ENCODE peak calls at places on chromosomes 11 and 22, in six cellular contexts. Z is CD8-positive, alpha-beta memory T cell; B is heart left ventricle; R is sigmoid colon; W is body of pancreas; Y is A673. S is an unnamed sample.

GRCh38 chr22:21707677-21708076 is 27.9 kb downstream of the YPEL1 start:
- DNase-seq in Z (no peak), B (no peak), R (no peak), W (no peak), Y (no peak), S (no peak)

GRCh38 chr22:45429424-45429823 is 15.9 kb downstream of the RIBC2 start:
- DNase-seq in Z (no peak), B (no peak), R (peak; percentile 62), W (no peak), Y (no peak), S (no peak)

GRCh38 chr22:32473388-32473952 is 1.1 kb upstream of the FBXO7 start:
- DNase-seq in Z (peak; percentile 49), B (no peak), R (no peak), W (peak; percentile 11), Y (peak; percentile 82), S (peak; percentile 11)

GRCh38 chr11:109320595-109320994 is 101.4 kb upstream of the C11orf87 start:
- DNase-seq in Z (no peak), B (no peak), R (no peak), W (no peak), Y (peak; percentile 28), S (no peak)

GRCh38 chr11:67279589-67280340 is 9.3 kb upstream of the ANKRD13D start:
- DNase-seq in Z (peak; percentile 39), B (peak; percentile 17), R (peak; percentile 63), W (no peak), Y (no peak), S (no peak)

GRCh38 chr22:48332438-48333322 is 1495.0 kb downstream of the BRD1 start:
- DNase-seq in Z (no peak), B (no peak), R (no peak), W (no peak), Y (no peak), S (no peak)

GRCh38 chr11:47950396-47950795 is 30.0 kb upstream of the PTPRJ start:
- DNase-seq in Z (peak; percentile 77), B (no peak), R (no peak), W (peak; percentile 20), Y (peak; percentile 97), S (peak; percentile 71)

GRCh38 chr11:48001438-48002021 is 21.2 kb downstream of the PTPRJ start:
- DNase-seq in Z (peak; percentile 95), B (no peak), R (no peak), W (peak; percentile 24), Y (no peak), S (peak; percentile 99)

GRCh38 chr11:34036456-34036855 is 15.1 kb upstream of the CAPRIN1 start:
- DNase-seq in Z (no peak), B (no peak), R (no peak), W (no peak), Y (peak; percentile 96), S (no peak)

GRCh38 chr11:9757809-9758675 is 94.2 kb downstream of the SWAP70 start:
- DNase-seq in Z (peak; percentile 94), B (peak; percentile 94), R (peak; percentile 94), W (peak; percentile 89), Y (peak; percentile 85), S (peak; percentile 91)
- H3K4me3 ChIP-seq in Z (peak overlapping the region; percentile 83), B (peak overlapping the region; percentile 34), R (peak overlapping the region; percentile 83), W (peak overlapping the region; percentile 58), Y (peak overlapping the region; percentile 64), S (peak overlapping the region; percentile 83)

DNA sequence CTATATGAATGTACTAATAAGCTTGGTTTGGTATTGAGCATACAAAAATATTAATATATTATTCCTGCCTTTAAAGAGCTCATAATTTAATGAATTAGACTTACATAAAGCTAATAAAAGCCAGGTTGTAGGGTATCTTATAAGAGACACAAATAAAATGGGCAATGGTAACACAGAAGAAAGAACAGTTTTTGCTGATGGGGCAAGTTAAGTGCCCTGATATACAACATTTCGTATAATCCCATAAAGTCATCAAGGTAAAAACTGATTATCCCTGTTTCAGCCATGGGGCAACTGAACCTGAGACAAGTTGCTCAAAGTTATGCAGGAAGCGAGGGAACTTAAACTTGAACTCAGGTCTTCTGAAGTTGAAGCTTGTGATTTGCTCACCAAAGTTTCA is 48.9 kb upstream of the ARHGAP20 start:
- DNase-seq in Z (no peak), B (no peak), R (no peak), W (no peak), Y (no peak), S (no peak)
- H3K4me1 ChIP-seq in Z (no peaks in the 10 kb centered on the region), B (no peaks in the 10 kb centered on the region), R (peaks cover 12% of the 10 kb centered on the region), W (peaks cover 9% of the 10 kb centered on the region), Y (peaks cover 18% of the 10 kb centered on the region), S (no peaks in the 10 kb centered on the region)

GRCh38 chr11:73260127-73260457 is 12.0 kb upstream of the P2RY6 start:
- DNase-seq in Z (no peak), B (no peak), R (no peak), W (no peak), Y (no peak), S (no peak)

GRCh38 chr11:73252577-73253191 is 19.5 kb upstream of the P2RY6 start:
- DNase-seq in Z (no peak), B (no peak), R (peak; percentile 51), W (no peak), Y (peak; percentile 44), S (peak; percentile 52)

GRCh38 chr11:73259406-73260126 is 12.6 kb upstream of the P2RY6 start:
- DNase-seq in Z (no peak), B (no peak), R (peak; percentile 32), W (no peak), Y (no peak), S (no peak)

GRCh38 chr11:73258104-73258684 is 13.9 kb upstream of the P2RY6 start:
- DNase-seq in Z (no peak), B (no peak), R (no peak), W (no peak), Y (no peak), S (no peak)

DNA sequence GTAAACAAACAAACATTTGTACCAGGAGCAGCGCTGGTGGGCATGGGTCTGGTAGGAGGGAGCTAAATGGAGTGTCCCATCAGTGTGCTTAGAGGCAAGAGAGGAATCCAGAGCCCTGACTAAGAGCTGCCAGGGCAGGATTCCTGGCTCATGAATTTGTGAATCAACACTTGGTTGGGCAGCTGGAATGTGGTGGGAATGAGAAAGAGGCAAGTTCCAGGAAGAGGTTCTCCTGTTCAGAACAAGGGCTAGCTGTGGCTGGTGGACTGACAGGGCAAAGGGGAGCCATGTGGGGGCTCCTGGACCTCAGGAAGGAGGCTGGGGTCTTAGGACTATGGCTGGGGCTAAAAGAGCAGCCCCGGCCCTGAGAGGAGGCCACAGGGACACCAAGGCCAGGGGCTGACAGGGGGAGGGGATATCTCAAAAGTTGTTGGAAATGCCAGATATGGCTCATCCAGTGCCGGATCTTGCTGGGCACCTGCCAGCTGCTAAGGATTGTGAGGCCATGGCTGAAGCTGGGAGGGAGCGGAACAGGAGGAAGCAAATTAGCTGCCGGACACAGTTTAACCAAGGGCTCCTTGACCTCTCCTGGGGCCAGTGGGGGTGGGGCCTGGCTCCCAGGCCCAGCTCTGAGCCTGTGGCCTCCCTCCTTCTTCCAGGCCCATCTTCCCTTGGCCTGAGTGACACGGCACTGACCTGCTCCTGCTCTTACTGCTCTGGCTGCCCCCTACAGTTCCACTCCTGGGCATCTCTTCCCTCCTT is 14.6 kb upstream of the P2RY6 start:
- DNase-seq in Z (no peak), B (no peak), R (peak; percentile 57), W (no peak), Y (no peak), S (no peak)
- H3K27ac ChIP-seq in Z (no peak overlapping the region), B (peak overlapping the region; percentile 11), R (peak overlapping the region; percentile 45), W (no peak overlapping the region), Y (no peak overlapping the region), S (no peak overlapping the region)

DNA sequence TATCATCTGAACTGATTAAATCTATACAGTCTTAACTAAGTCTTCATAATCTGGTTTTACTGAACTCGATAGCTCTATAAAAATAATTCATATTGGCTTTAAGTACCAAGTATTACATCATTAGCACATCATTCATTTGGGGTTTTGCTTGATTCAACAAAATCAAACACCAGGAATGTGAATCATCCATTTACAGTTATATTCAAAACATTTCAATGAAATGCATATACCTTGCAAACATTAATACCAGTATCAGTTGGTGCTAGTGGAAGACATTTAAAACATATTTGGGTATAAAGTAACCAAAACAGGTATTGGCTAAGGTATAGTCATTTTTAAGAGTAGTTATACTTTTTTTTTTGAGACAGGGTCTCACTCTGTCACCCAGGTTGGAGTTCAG is 12.2 kb upstream of the CCDC89 start:
- DNase-seq in Z (no peak), B (no peak), R (no peak), W (no peak), Y (no peak), S (no peak)
- H3K4me3 ChIP-seq in Z (no peak overlapping the region), B (no peak overlapping the region), R (no peak overlapping the region), W (no peak overlapping the region), Y (no peak overlapping the region), S (no peak overlapping the region)

DNA sequence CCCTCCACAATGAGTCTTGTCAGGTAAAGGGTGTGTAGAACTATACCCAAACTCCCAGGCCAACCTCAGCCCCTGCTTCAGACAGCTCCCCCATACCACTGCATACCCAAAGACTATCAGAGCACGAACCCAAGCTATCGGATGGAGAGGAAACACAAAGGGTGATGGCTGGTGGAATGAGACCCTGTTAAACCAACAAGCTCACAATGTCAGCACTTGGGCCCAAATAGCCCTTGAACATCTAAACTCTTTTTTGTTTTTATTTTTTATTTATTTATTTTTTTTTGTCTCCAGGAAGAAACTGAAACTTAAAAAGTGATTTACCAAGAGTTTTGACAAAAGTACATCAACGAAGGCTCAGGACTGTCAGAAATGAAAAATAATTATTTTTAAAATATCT is 10.6 kb downstream of the DGCR2 start:
- DNase-seq in Z (no peak), B (no peak), R (no peak), W (no peak), Y (no peak), S (no peak)
- H3K4me1 ChIP-seq in Z (peaks cover 70% of the 10 kb centered on the region), B (peaks cover 69% of the 10 kb centered on the region), R (peaks cover 50% of the 10 kb centered on the region), W (peaks cover 68% of the 10 kb centered on the region), Y (peaks cover 14% of the 10 kb centered on the region), S (peaks cover 84% of the 10 kb centered on the region)

GRCh38 chr11:124950606-124951330 is 3.2 kb upstream of the CCDC15 start:
- DNase-seq in Z (no peak), B (no peak), R (no peak), W (no peak), Y (no peak), S (no peak)
- H3K27ac ChIP-seq in Z (no peak overlapping the region), B (no peak overlapping the region), R (no peak overlapping the region), W (no peak overlapping the region), Y (no peak overlapping the region), S (peak overlapping the region; percentile 7)

DNA sequence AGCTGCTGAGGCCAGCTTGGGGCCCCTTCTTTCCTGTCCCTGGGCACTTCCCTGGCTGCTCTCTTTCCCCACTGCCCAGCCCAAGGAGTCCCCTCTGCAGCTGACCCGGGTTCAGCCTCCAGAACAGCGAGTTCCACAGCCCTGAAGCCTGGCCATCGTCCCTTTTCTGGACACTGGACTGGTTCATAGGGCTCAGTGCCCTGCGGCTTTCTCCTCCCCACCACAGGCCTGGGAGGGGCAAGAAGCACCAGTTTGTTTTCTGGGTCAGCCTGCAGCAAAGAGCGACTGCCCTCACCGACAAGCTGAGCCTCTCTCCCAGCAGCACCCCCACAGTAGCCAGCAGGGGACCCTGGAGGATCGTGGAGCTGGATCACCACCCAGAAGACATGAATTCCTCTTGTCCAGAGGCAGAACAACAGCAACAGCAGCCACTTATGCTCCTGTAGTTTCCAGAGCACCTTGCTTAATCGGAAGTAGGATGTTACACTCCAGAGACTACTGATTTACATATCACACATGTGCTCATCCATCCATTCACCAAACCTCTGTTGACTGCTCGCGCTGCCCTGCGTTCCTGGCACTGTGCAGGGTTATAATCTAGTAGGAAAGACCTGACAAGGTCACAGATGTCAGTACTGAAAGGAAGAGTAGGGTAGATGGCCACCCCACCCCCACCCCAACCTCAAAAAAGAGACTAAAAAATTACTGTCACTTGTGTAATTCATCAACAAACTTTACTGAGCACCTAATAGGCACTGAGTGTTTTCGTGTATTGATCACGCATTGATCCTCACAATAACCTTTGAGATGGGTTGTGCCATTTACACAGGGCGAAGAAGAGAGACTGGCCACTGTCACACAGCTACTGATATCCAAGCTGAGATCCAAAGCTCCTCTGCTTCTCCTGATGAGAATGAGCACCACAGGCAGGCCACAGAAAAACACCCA is 13.0 kb upstream of the CXCR5 start:
- DNase-seq in Z (peak; percentile 58), B (peak; percentile 66), R (peak; percentile 82), W (no peak), Y (no peak), S (peak; percentile 64)
- H3K4me3 ChIP-seq in Z (peak overlapping the region; percentile 35), B (no peak overlapping the region), R (peak overlapping the region; percentile 20), W (no peak overlapping the region), Y (no peak overlapping the region), S (peak overlapping the region; percentile 65)

GRCh38 chr11:1864216-1864615 is 11.3 kb downstream of the LSP1 start:
- DNase-seq in Z (no peak), B (no peak), R (no peak), W (no peak), Y (no peak), S (no peak)
- H3K4me1 ChIP-seq in Z (peaks cover 59% of the 10 kb centered on the region), B (peaks cover 32% of the 10 kb centered on the region), R (peaks cover 45% of the 10 kb centered on the region), W (peaks cover 30% of the 10 kb centered on the region), Y (no peaks in the 10 kb centered on the region), S (peaks cover 84% of the 10 kb centered on the region)

S was measured in CD4-positive, CD25-positive, alpha-beta regulatory T cell.